ENCODE peak calls at places on chromosomes 2 and 18, in ten cellular contexts. C is choroid plexus epithelial cell; B is dorsolateral prefrontal cortex; G is HAP-1; U is NCI-H1092 treated with DMSO at 0.1 percent for 48 hours; M is stimulated activated naive CD4-positive, alpha-beta T cell; Q is A549; X is midbrain; O is H54; R is lung microvascular endothelial cell. E is an unnamed sample.
A peak's percentile ranks its signal among the peaks of the same experiment; 100 is the strongest.

GRCh38 chr2:54497738-54498680 is 41.9 kb downstream of the SPTBN1 start:
- DNase-seq in Q (peak; percentile 56), R (peak; percentile 76), X (peak; percentile 54), O (no peak), U (no peak), M (no peak), G (no peak), C (peak; percentile 81), B (no peak), E (no peak)

GRCh38 chr2:226411727-226412360 is 387.8 kb downstream of the IRS1 start:
- DNase-seq in X (no peak), B (no peak), C (peak; percentile 49), R (no peak), M (no peak), O (peak; percentile 13), U (no peak), Q (peak; percentile 93), G (no peak), E (no peak)

GRCh38 chr2:26017464-26018183 is 16.3 kb upstream of the RAB10 start:
- DNase-seq in C (no peak), G (no peak), O (no peak), X (no peak), R (no peak), B (no peak), Q (no peak), U (no peak), M (no peak), E (no peak)

GRCh38 chr2:46977266-46977665 is 61.7 kb upstream of the MCFD2 start:
- DNase-seq in Q (no peak), C (no peak), B (no peak), G (no peak), O (no peak), X (no peak), U (no peak), R (no peak), M (no peak), E (no peak)

GRCh38 chr2:10412380-10412779 is 35.7 kb downstream of the ODC1 start:
- DNase-seq in Q (peak; percentile 65), C (peak; percentile 73), X (no peak), G (peak; percentile 30), R (peak; percentile 53), M (no peak), O (no peak), B (no peak), U (no peak), E (no peak)

GRCh38 chr2:9821805-9822445 is 21.3 kb upstream of the TAF1B start:
- DNase-seq in M (no peak), Q (no peak), O (no peak), G (no peak), U (no peak), R (no peak), C (no peak), X (no peak), B (no peak), E (no peak)

GRCh38 chr2:39431592-39432316 is 5.3 kb downstream of the MAP4K3 start:
- DNase-seq in X (no peak), G (peak; percentile 92), M (no peak), R (no peak), Q (no peak), B (no peak), C (peak; percentile 66), O (no peak), U (no peak), E (no peak)

GRCh38 chr2:45612265-45612664 is 1.2 kb upstream of the SRBD1 start:
- DNase-seq in C (no peak), U (no peak), O (no peak), X (no peak), R (peak; percentile 14), G (no peak), M (no peak), B (no peak), Q (no peak), E (no peak)

GRCh38 chr2:169933124-169933711 is 106.0 kb downstream of the UBR3 start:
- DNase-seq in C (peak; percentile 75), M (no peak), B (no peak), G (peak; percentile 65), Q (peak; percentile 57), O (peak; percentile 4), U (peak; percentile 28), X (peak; percentile 37), R (peak; percentile 86), E (no peak)

GRCh38 chr2:28544915-28545589 is 49.2 kb downstream of the PLB1 start:
- DNase-seq in X (no peak), M (no peak), O (no peak), Q (no peak), B (no peak), G (no peak), R (peak; percentile 16), C (no peak), U (no peak), E (no peak)

GRCh38 chr2:66576381-66577330 is 141.7 kb downstream of the MEIS1 start:
- DNase-seq in Q (peak; percentile 37), G (no peak), R (no peak), M (no peak), O (no peak), U (no peak), C (peak; percentile 47), X (no peak), B (no peak), E (no peak)

GRCh38 chr2:235639885-235640284 is 146.0 kb downstream of the AGAP1 start:
- DNase-seq in C (no peak), M (no peak), X (no peak), Q (no peak), G (no peak), R (no peak), U (no peak), O (no peak), B (no peak), E (no peak)

GRCh38 chr2:6812857-6813530 is 52.7 kb downstream of the CMPK2 start:
- DNase-seq in R (no peak), U (no peak), B (no peak), X (no peak), Q (no peak), G (no peak), C (no peak), O (no peak), M (no peak), E (no peak)

GRCh38 chr2:158817596-158817995 is 22.5 kb downstream of the DAPL1 start:
- DNase-seq in G (no peak), M (no peak), U (no peak), R (no peak), B (no peak), C (peak; percentile 21), O (no peak), Q (no peak), X (no peak), E (no peak)

GRCh38 chr2:150716186-150716585 is 228.7 kb upstream of the RND3 start:
- DNase-seq in G (no peak), U (no peak), B (no peak), M (no peak), X (no peak), O (no peak), Q (no peak), C (no peak), R (no peak), E (no peak)

GRCh38 chr2:26459991-26460612 is 17.8 kb downstream of the OTOF start:
- DNase-seq in O (no peak), U (no peak), R (no peak), B (no peak), Q (peak; percentile 39), X (no peak), G (no peak), M (no peak), C (no peak), E (no peak)

GRCh38 chr2:62456721-62457539 is 49.1 kb downstream of the TMEM17 start:
- DNase-seq in Q (peak; percentile 79), G (peak; percentile 79), B (peak; percentile 65), R (peak; percentile 65), C (peak; percentile 75), M (peak; percentile 71), X (peak; percentile 66), U (peak; percentile 26), O (peak; percentile 86), E (no peak)

GRCh38 chr2:171741189-171741588 is 53.9 kb downstream of the DYNC1I2 start:
- DNase-seq in R (no peak), O (no peak), G (no peak), C (peak; percentile 53), X (no peak), U (no peak), Q (no peak), M (no peak), B (no peak), E (peak; percentile 8)

GRCh38 chr2:100292022-100292580 is 30.2 kb downstream of the LONRF2 start:
- DNase-seq in G (peak; percentile 18), B (no peak), M (no peak), U (no peak), Q (peak; percentile 99), R (no peak), C (peak; percentile 85), O (peak; percentile 69), X (no peak), E (no peak)

GRCh38 chr2:179917272-179917671 is 55.9 kb upstream of the ZNF385B start:
- DNase-seq in M (no peak), X (no peak), O (no peak), R (no peak), Q (peak; percentile 10), G (no peak), U (no peak), C (peak; percentile 81), B (no peak), E (no peak)

GRCh38 chr2:232502901-232503791 is 15.5 kb upstream of the ECEL1 start:
- DNase-seq in M (peak; percentile 50), C (peak; percentile 14), U (peak; percentile 10), Q (peak; percentile 46), B (no peak), G (no peak), O (no peak), R (peak; percentile 27), X (no peak), E (no peak)

GRCh38 chr2:203532957-203533695 is 2.0 kb downstream of the RAPH1 start:
- DNase-seq in B (no peak), R (peak; percentile 44), Q (peak; percentile 10), M (peak; percentile 14), U (no peak), C (peak; percentile 64), X (peak; percentile 19), O (no peak), G (peak; percentile 18), E (no peak)

GRCh38 chr18:79682896-79683625 is 3.5 kb downstream of the CTDP1 start:
- DNase-seq in G (no peak), Q (no peak), U (no peak), O (no peak), B (no peak), M (peak; percentile 18), R (no peak), X (no peak), C (no peak), E (no peak)

GRCh38 chr18:23135679-23136325 is 517 bp downstream of the CABLES1 start:
- DNase-seq in R (peak; percentile 41), B (no peak), G (no peak), X (no peak), M (no peak), C (peak; percentile 33), O (peak; percentile 55), Q (no peak), U (peak; percentile 62), E (no peak)

GRCh38 chr2:36633470-36634092 is 35.6 kb upstream of the FEZ2 start:
- DNase-seq in C (no peak), X (no peak), M (no peak), O (no peak), G (no peak), Q (no peak), R (no peak), B (no peak), U (no peak), E (no peak)

E was measured in GM12878.